ENCODE peak calls at places on chromosome 15, in eight cellular contexts. E is SW480, U is left colon, Z is GM12865, V is kidney epithelial cell, L is NCI-H748 treated with DMSO at 0.1 percent for 48 hours, H is HEK293T, D is thoracic aorta. W is an unnamed sample.

GRCh38 chr15:66170716-66171115 is 82.8 kb downstream of the MEGF11 start:
- DNase-seq in E (no peak), U (no peak), Z (no peak), V (no peak), L (no peak), H (no peak), D (no peak), W (no peak)

GRCh38 chr15:77033729-77034619 is 36.9 kb downstream of the TSPAN3 start:
- DNase-seq in E (no peak), U (peak), Z (no peak), V (no peak), L (no peak), H (no peak), D (no peak), W (no peak)

GRCh38 chr15:80844011-80844732 is 65.0 kb downstream of the CEMIP start:
- DNase-seq in E (peak), U (no peak), Z (no peak), V (no peak), L (no peak), H (no peak), D (no peak), W (peak)

GRCh38 chr15:28086175-28086703 is 12.9 kb downstream of the OCA2 start:
- DNase-seq in E (peak), U (peak), Z (peak), V (no peak), L (peak), H (peak), D (no peak), W (peak)

GRCh38 chr15:74380361-74381189 is 13.1 kb upstream of the CYP11A1 start:
- DNase-seq in E (no peak), U (no peak), Z (no peak), V (no peak), L (no peak), H (no peak), D (no peak), W (no peak)

GRCh38 chr15:90918835-90919234 is 13.5 kb downstream of the HDDC3 start:
- DNase-seq in E (no peak), U (no peak), Z (no peak), V (no peak), L (no peak), H (no peak), D (no peak), W (no peak)

GRCh38 chr15:31831596-31831995 is 198.7 kb upstream of the CHRNA7 start:
- DNase-seq in E (no peak), U (no peak), Z (no peak), V (no peak), L (no peak), H (no peak), D (no peak), W (no peak)

GRCh38 chr15:52764731-52765130 is 25.4 kb downstream of the ONECUT1 start:
- DNase-seq in E (no peak), U (no peak), Z (no peak), V (no peak), L (no peak), H (no peak), D (no peak), W (no peak)

GRCh38 chr15:38555686-38556334 is 8.8 kb downstream of the RASGRP1 start:
- DNase-seq in E (no peak), U (no peak), Z (peak), V (peak), L (no peak), H (no peak), D (no peak), W (no peak)

GRCh38 chr15:69719527-69719926 is 266.9 kb downstream of the RPLP1 start:
- DNase-seq in E (peak), U (peak), Z (peak), V (no peak), L (no peak), H (no peak), D (no peak), W (peak)

GRCh38 chr15:82963356-82964341 is 11.1 kb upstream of the HOMER2 start:
- DNase-seq in E (no peak), U (no peak), Z (no peak), V (no peak), L (no peak), H (no peak), D (no peak), W (no peak)

GRCh38 chr15:57718309-57718708 is 11.8 kb downstream of the POLR2M start:
- DNase-seq in E (no peak), U (no peak), Z (no peak), V (no peak), L (no peak), H (no peak), D (no peak), W (no peak)

GRCh38 chr15:52257734-52258062 is 37.9 kb downstream of the MYO5C start:
- DNase-seq in E (no peak), U (no peak), Z (no peak), V (peak), L (no peak), H (peak), D (no peak), W (no peak)

GRCh38 chr15:41774873-41775417 is 661 bp downstream of the MAPKBP1 start:
- DNase-seq in E (no peak), U (no peak), Z (no peak), V (no peak), L (no peak), H (no peak), D (no peak), W (no peak)

GRCh38 chr15:76930831-76931396 is 635 bp upstream of the RCN2 start:
- DNase-seq in E (peak), U (no peak), Z (no peak), V (no peak), L (no peak), H (no peak), D (no peak), W (no peak)

GRCh38 chr15:74144153-74144775 is 13.9 kb downstream of the ISLR2 start:
- DNase-seq in E (peak), U (no peak), Z (peak), V (no peak), L (no peak), H (peak), D (no peak), W (no peak)